ENCODE peak calls at places on chromosomes 5 and 9, in five cellular contexts. K is thoracic aorta, M is fibroblast of lung, U is Panc1, W is heart left ventricle. B is an unnamed sample. For H3K27me3 and H3K4me1, the result is how much of the 10 kb centered on the place peaks cover.

GRCh38 chr9:136171009-136171800 is 33.7 kb downstream of the LHX3 start:
- DNase-seq in W (peak), K (no peak), M (peak), U (no peak), B (no peak)

GRCh38 chr9:134981829-134982228 is 64.1 kb upstream of the FCN1 start:
- DNase-seq in M (no peak), K (no peak), W (no peak), U (no peak), B (no peak)

GRCh38 chr9:131657890-131658752 is 81.8 kb downstream of the RAPGEF1 start:
- DNase-seq in W (no peak), U (peak), K (no peak), M (peak), B (no peak)

GRCh38 chr9:75088646-75089368 is 493 bp downstream of the OSTF1 start:
- DNase-seq in W (peak), M (peak), K (no peak), U (no peak), B (peak)

GRCh38 chr5:23284656-23285055 is 222.8 kb upstream of the PRDM9 start:
- DNase-seq in W (no peak), M (peak), U (no peak), K (no peak), B (no peak)

GRCh38 chr9:134565316-134565915 is 76.2 kb upstream of the COL5A1 start:
- DNase-seq in M (no peak), K (no peak), U (no peak), W (no peak), B (no peak)

GRCh38 chr5:76789991-76790571 is 28.7 kb upstream of the F2RL1 start:
- DNase-seq in W (no peak), M (no peak), K (no peak), U (peak), B (no peak)

GRCh38 chr5:108700928-108701327 is 46.8 kb upstream of the FER start:
- DNase-seq in K (no peak), U (no peak), M (no peak), W (no peak), B (no peak)

GRCh38 chr9:75471549-75472114 is 383.3 kb downstream of the OSTF1 start:
- DNase-seq in M (no peak), K (no peak), U (no peak), W (no peak), B (no peak)

GRCh38 chr9:26723486-26723885 is 169.1 kb downstream of the CAAP1 start:
- DNase-seq in M (peak), W (no peak), K (no peak), U (no peak), B (peak)

GRCh38 chr9:68979538-68980314 is 34.2 kb downstream of the PRKACG start:
- DNase-seq in K (no peak), W (no peak), U (no peak), M (no peak), B (no peak)

GRCh38 chr5:39262981-39263380 is 43.6 kb upstream of the FYB1 start:
- DNase-seq in W (no peak), K (no peak), M (no peak), U (no peak), B (no peak)

GRCh38 chr9:128007566-128008138 is 26.9 kb upstream of the EEIG1 start:
- DNase-seq in M (peak), K (no peak), W (peak), U (no peak), B (peak)

GRCh38 chr9:130174920-130175321 is 2.7 kb downstream of the NCS1 start:
- DNase-seq in K (peak), U (no peak), M (peak), W (no peak), B (no peak)

GRCh38 chr9:6068983-6069382 is 53.6 kb upstream of the RANBP6 start:
- DNase-seq in U (no peak), W (no peak), K (no peak), M (no peak), B (no peak)

GRCh38 chr5:112976432-112977309 is at the start of gene DCP2:
- DNase-seq in W (peak), K (peak), M (peak), U (peak), B (peak)

GRCh38 chr9:117189121-117189520 is 225.7 kb downstream of the ASTN2 start:
- DNase-seq in U (no peak), M (no peak), W (no peak), K (no peak), B (no peak)

GRCh38 chr5:179867476-179867875 is 8.9 kb upstream of the MRNIP start:
- DNase-seq in W (no peak), M (no peak), K (no peak), U (no peak), B (no peak)

GRCh38 chr5:112228672-112229071 is 190.4 kb downstream of the EPB41L4A start:
- DNase-seq in W (peak), U (no peak), M (peak), K (peak), B (peak)

GRCh38 chr5:848671-849111 is 2.1 kb downstream of the ZDHHC11 start:
- DNase-seq in W (peak), U (no peak), K (no peak), M (no peak), B (no peak)

GRCh38 chr5:110048508-110048907 is 358.8 kb downstream of the MAN2A1 start:
- DNase-seq in W (no peak), K (no peak), U (no peak), M (no peak), B (no peak)

GRCh38 chr9:99852617-99853016 is 30.9 kb downstream of the NR4A3 start:
- DNase-seq in U (no peak), M (no peak), W (no peak), K (no peak), B (no peak)

GRCh38 chr5:35117960-35118359 is 70.2 kb upstream of the AGXT2 start:
- DNase-seq in K (no peak), W (no peak), U (no peak), M (peak), B (no peak)

GRCh38 chr9:129486496-129487306 is 134.2 kb downstream of the C9orf50 start:
- DNase-seq in M (no peak), U (no peak), K (peak), W (peak), B (peak)

GRCh38 chr9:97390791-97391406 is 21.0 kb upstream of the TDRD7 start:
- DNase-seq in M (no peak), U (no peak), W (no peak), K (no peak), B (no peak)

GRCh38 chr9:114385412-114386181 is 2.2 kb downstream of the AKNA start:
- DNase-seq in U (no peak), W (peak), K (peak), M (peak), B (peak)

GRCh38 chr9:81002242-81002641 is 687.1 kb downstream of the TLE1 start:
- DNase-seq in K (no peak), M (no peak), U (no peak), W (no peak), B (no peak)

GRCh38 chr9:22211588-22212360 is 202.7 kb upstream of the CDKN2B start:
- DNase-seq in W (no peak), K (no peak), U (no peak), M (peak), B (no peak)

GRCh38 chr5:36945687-36946086 is 69.1 kb downstream of the NIPBL start:
- DNase-seq in K (no peak), U (no peak), W (no peak), M (no peak), B (peak)

GRCh38 chr5:37668524-37669047 is 171.3 kb downstream of the GDNF start:
- DNase-seq in M (peak), K (no peak), W (no peak), U (peak), B (peak)

GRCh38 chr5:40678021-40678939 is 1.4 kb upstream of the PTGER4 start:
- DNase-seq in M (peak), W (no peak), K (no peak), U (no peak), B (no peak)

GRCh38 chr9:33924978-33925797 is 108.2 kb downstream of the UBE2R2 start:
- DNase-seq in K (no peak), W (no peak), U (no peak), M (peak), B (peak)

GRCh38 chr5:78647838-78648358 is 674 bp downstream of the LHFPL2 start:
- DNase-seq in U (no peak), W (peak), M (peak), K (no peak), B (peak)

GRCh38 chr5:50702615-50703325 is 36.3 kb downstream of the PARP8 start:
- DNase-seq in W (no peak), K (no peak), M (no peak), U (no peak), B (no peak)

GRCh38 chr5:128870923-128871322 is 94.4 kb upstream of the SLC27A6 start:
- DNase-seq in W (no peak), U (no peak), M (no peak), K (no peak), B (no peak)

GRCh38 chr9:114611516-114612271 is 603 bp downstream of the TMEM268 start:
- DNase-seq in M (peak), K (no peak), W (peak), U (no peak), B (peak)

GRCh38 chr9:121604242-121604641 is 47.2 kb upstream of the DAB2IP start:
- DNase-seq in W (no peak), K (no peak), M (no peak), U (no peak), B (peak)

GRCh38 chr5:169201597-169201996 is 99.3 kb downstream of the SLIT3 start:
- DNase-seq in U (no peak), W (no peak), K (no peak), M (no peak), B (no peak)
- H3K27me3 ChIP-seq in U (under half), W (under half), K (under half), M (under half), B (under half)

DNA sequence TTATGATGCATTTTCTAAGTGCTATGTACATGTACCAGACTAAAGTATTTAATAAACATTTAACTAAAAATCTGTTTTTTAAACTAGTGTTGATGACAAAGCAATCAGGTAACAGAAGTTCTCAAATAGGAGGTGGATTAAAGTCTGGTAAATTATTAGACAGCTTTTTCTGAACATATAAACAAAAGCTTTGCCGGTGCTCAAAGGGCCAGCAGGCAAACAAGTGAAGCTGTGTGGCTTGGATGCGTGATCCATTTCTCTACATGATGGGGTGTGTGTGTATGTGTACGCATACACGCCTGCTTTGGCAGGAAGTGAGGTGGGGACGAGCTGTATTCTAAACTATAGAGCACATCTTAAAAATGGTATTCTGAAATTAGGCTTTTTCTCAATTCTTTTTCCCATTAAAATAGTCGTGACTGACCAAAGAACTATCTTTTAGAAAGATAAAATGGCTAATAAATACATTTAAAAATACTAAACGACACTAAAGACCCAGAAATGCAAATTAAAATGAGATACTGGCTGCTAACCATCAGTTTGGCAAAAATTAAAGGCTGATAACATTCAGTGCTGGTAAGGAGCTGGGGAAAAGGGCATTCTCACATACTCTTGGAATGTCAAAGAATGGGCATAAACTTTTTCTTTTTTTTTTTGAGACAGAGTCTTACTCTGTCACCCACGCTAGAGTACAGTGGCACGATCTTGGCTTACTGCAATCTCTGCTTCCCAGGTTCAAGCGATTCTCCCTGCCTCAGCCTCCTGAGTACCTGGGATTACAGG is 174.0 kb downstream of the MAPKAP1 start:
- DNase-seq in W (no peak), U (no peak), M (no peak), K (no peak), B (no peak)
- H3K4me3 ChIP-seq in W (no peak), U (no peak), M (no peak), K (no peak), B (no peak)

GRCh38 chr9:18596920-18597319 is 123.0 kb downstream of the ADAMTSL1 start:
- DNase-seq in M (peak), K (no peak), U (no peak), W (no peak), B (no peak)

GRCh38 chr9:18591261-18591660 is 117.3 kb downstream of the ADAMTSL1 start:
- DNase-seq in K (no peak), U (no peak), M (no peak), W (no peak), B (no peak)

GRCh38 chr9:18595597-18595996 is 121.6 kb downstream of the ADAMTSL1 start:
- DNase-seq in U (no peak), M (no peak), W (no peak), K (no peak), B (no peak)

DNA sequence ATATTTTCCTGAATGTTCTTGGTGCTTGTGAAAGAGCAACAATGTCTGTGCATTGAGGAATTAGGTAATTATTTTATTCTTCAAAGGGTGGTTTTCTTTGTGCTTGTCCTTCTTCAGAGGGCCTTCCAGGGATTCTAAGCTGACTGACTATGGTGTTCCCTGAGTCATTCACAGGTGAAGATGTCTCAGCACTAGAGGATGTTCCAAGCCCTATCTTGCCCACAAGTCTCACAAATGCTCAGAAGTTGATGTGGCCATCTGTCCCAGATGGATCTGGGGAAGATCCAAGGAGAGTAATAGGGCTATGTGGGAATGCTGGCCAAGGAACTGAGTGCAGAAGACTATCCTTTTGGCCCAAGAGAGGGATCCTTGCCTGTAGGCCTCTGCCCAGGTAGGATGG is 120.9 kb downstream of the ADAMTSL1 start:
- DNase-seq in M (no peak), U (no peak), K (no peak), W (no peak), B (no peak)
- H3K4me1 ChIP-seq in M (under half), U (under half), K (under half), W (under half), B (under half)

GRCh38 chr9:138116521-138116920 is 238.9 kb downstream of the CACNA1B start:
- DNase-seq in U (no peak), M (no peak), K (no peak), W (no peak), B (no peak)

GRCh38 chr9:138117101-138117750 is 239.6 kb downstream of the CACNA1B start:
- DNase-seq in M (no peak), W (peak), U (no peak), K (no peak), B (no peak)

GRCh38 chr9:138117836-138118235 is 240.3 kb downstream of the CACNA1B start:
- DNase-seq in W (peak), K (no peak), M (no peak), U (no peak), B (no peak)

GRCh38 chr9:138114501-138115245 is 237.1 kb downstream of the CACNA1B start:
- DNase-seq in M (no peak), W (no peak), K (no peak), U (no peak), B (no peak)

GRCh38 chr9:138115506-138115905 is 237.9 kb downstream of the CACNA1B start:
- DNase-seq in W (peak), M (no peak), U (no peak), K (no peak), B (no peak)
- H3K27me3 ChIP-seq in W (under half), M (under half), U (under half), K (under half), B (under half)

GRCh38 chr9:86943223-86943870 is 4.0 kb downstream of the GAS1 start:
- DNase-seq in W (no peak), M (peak), K (no peak), U (no peak), B (peak)
- H3K4me3 ChIP-seq in W (no peak), M (no peak), K (peak), U (no peak), B (no peak)

GRCh38 chr5:143318833-143319232 is 84.7 kb downstream of the NR3C1 start:
- DNase-seq in M (no peak), U (no peak), K (no peak), W (no peak), B (no peak)
- H3K4me1 ChIP-seq in M (under half), U (under half), K (under half), W (half or more), B (under half)

GRCh38 chr5:87754009-87754757 is 341.5 kb upstream of the CCNH start:
- DNase-seq in W (no peak), M (no peak), U (no peak), K (no peak), B (no peak)
- H3K27me3 ChIP-seq in W (under half), M (under half), U (under half), K (under half), B (under half)

GRCh38 chr9:91836515-91836914 is 113.5 kb downstream of the ROR2 start:
- DNase-seq in U (no peak), W (peak), K (no peak), M (no peak), B (peak)

GRCh38 chr9:91839926-91840464 is 110.0 kb downstream of the ROR2 start:
- DNase-seq in K (no peak), U (no peak), W (peak), M (no peak), B (no peak)

GRCh38 chr9:91835632-91836031 is 114.4 kb downstream of the ROR2 start:
- DNase-seq in M (no peak), W (peak), U (no peak), K (no peak), B (no peak)

GRCh38 chr9:91840469-91840868 is 109.6 kb downstream of the ROR2 start:
- DNase-seq in K (no peak), U (no peak), M (no peak), W (peak), B (no peak)

GRCh38 chr9:91837982-91838731 is 111.9 kb downstream of the ROR2 start:
- DNase-seq in K (no peak), M (peak), U (no peak), W (peak), B (peak)
- H3K4me3 ChIP-seq in K (peak), M (peak), U (no peak), W (no peak), B (no peak)

GRCh38 chr5:32435416-32435815 is 9.1 kb downstream of the ZFR start:
- DNase-seq in U (no peak), W (no peak), M (no peak), K (no peak), B (no peak)

GRCh38 chr5:32439086-32439642 is 5.4 kb downstream of the ZFR start:
- DNase-seq in K (no peak), M (no peak), W (no peak), U (no peak), B (no peak)

GRCh38 chr5:32432633-32433032 is 11.9 kb downstream of the ZFR start:
- DNase-seq in U (no peak), M (no peak), K (no peak), W (no peak), B (no peak)

GRCh38 chr5:32436553-32437262 is 7.8 kb downstream of the ZFR start:
- DNase-seq in U (no peak), W (no peak), K (no peak), M (no peak), B (no peak)
- H3K4me1 ChIP-seq in U (under half), W (under half), K (under half), M (under half), B (under half)

B was measured in thyroid gland.